ENCODE peak calls at places on chromosomes 2 and 18, in seven cellular contexts. D, P, J, V, R, F and L are unnamed samples. For H3K4me1, the result is how much of the 10 kb centered on the place peaks cover.

GRCh38 chr2:86499326-86499725 is 58.2 kb downstream of the KDM3A start:
- DNase-seq in R (no peak), D (no peak), P (no peak), V (no peak), J (no peak), F (no peak), L (no peak)

GRCh38 chr2:73297151-73297559 is 3.8 kb upstream of the EGR4 start:
- DNase-seq in F (no peak), V (no peak), J (no peak), P (no peak), R (no peak), D (no peak), L (no peak)

GRCh38 chr2:148132400-148132799 is 111.5 kb downstream of the MBD5 start:
- DNase-seq in V (no peak), D (no peak), R (no peak), P (no peak), F (no peak), J (no peak), L (no peak)

GRCh38 chr18:9380571-9381390 is 46.2 kb downstream of the TWSG1 start:
- DNase-seq in P (no peak), F (no peak), J (no peak), V (no peak), D (no peak), R (no peak), L (no peak)

GRCh38 chr2:101638817-101639605 is 58.5 kb upstream of the MAP4K4 start:
- DNase-seq in R (no peak), P (no peak), F (no peak), D (no peak), J (no peak), V (no peak), L (no peak)

GRCh38 chr18:43919565-43919964 is 642.3 kb upstream of the SYT4 start:
- DNase-seq in J (no peak), D (no peak), V (no peak), F (no peak), P (no peak), R (no peak), L (no peak)

GRCh38 chr18:64765908-64766307 is 617.0 kb upstream of the LINC00305 start:
- DNase-seq in D (no peak), R (no peak), V (no peak), P (no peak), F (no peak), J (no peak), L (no peak)

GRCh38 chr2:31205613-31206012 is 11.7 kb downstream of the CAPN14 start:
- DNase-seq in V (no peak), D (no peak), R (no peak), J (no peak), P (no peak), F (no peak), L (no peak)

GRCh38 chr2:39178756-39179155 is 57.9 kb upstream of the SOS1 start:
- DNase-seq in J (no peak), F (no peak), P (no peak), D (no peak), R (no peak), V (no peak), L (no peak)

GRCh38 chr2:173134703-173135102 is 59.1 kb downstream of the MAP3K20 start:
- DNase-seq in D (no peak), R (no peak), P (no peak), V (no peak), J (no peak), F (no peak), L (no peak)

GRCh38 chr2:72237549-72237948 is 89.9 kb upstream of the CYP26B1 start:
- DNase-seq in F (no peak), J (no peak), D (no peak), P (no peak), V (no peak), R (no peak), L (no peak)

GRCh38 chr2:70084973-70085710 is 2.1 kb upstream of the PCBP1 start:
- DNase-seq in P (no peak), R (no peak), J (peak), F (no peak), D (peak), V (no peak), L (peak)

GRCh38 chr2:208541982-208542464 is 135.4 kb downstream of the PTH2R start:
- DNase-seq in R (no peak), V (no peak), D (no peak), F (no peak), P (no peak), J (no peak), L (no peak)

GRCh38 chr18:21123290-21123926 is 11.8 kb upstream of the ROCK1 start:
- DNase-seq in P (no peak), R (no peak), J (no peak), V (no peak), D (no peak), F (no peak), L (no peak)

DNA sequence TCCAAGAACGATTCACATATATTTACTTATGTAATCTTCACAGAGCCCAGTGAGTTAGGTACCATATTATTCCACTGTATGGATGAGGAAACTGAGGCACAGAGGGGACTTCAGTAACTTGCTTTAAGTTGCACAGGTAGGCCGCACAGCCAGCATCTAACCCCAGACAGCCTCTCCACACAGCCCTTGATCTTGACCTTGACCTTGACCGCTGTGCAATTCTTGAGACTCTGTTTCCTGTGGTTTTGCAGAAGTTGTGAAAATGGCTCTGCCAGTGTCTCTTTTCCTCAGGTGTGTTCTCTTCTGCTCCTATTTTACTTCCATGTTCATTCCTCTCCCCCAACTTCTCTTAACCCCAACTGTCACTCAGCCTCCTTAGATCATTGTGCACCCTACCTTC is 206.5 kb downstream of the SOX11 start:
- DNase-seq in V (no peak), R (peak), J (no peak), P (no peak), D (no peak), F (no peak), L (no peak)
- H3K4me1 ChIP-seq in V (under half), R (under half), J (under half), P (under half), D (under half), F (under half), L (under half)

GRCh38 chr2:43239981-43240761 is 13.8 kb upstream of the ZFP36L2 start:
- DNase-seq in R (no peak), P (no peak), V (peak), J (no peak), D (no peak), F (no peak), L (no peak)
- TF ChIP-seq POLR2A in R (no peak), P (no peak), V (no peak), J (no peak), D (no peak), F (no peak), L (no peak)

GRCh38 chr2:196172976-196173375 is 1.6 kb upstream of the STK17B start:
- DNase-seq in F (no peak), D (no peak), P (no peak), J (no peak), V (no peak), R (no peak), L (no peak)

GRCh38 chr2:196174424-196174823 is 3.0 kb upstream of the STK17B start:
- DNase-seq in F (no peak), P (no peak), V (no peak), R (no peak), J (no peak), D (no peak), L (no peak)

GRCh38 chr2:196176142-196176738 is 4.9 kb upstream of the STK17B start:
- DNase-seq in D (no peak), V (no peak), J (no peak), P (no peak), R (no peak), F (no peak), L (peak)

GRCh38 chr2:196173505-196173904 is 2.1 kb upstream of the STK17B start:
- DNase-seq in D (no peak), F (no peak), J (no peak), P (no peak), V (no peak), R (no peak), L (no peak)

GRCh38 chr2:196177124-196177523 is 5.7 kb upstream of the STK17B start:
- DNase-seq in R (no peak), P (no peak), D (no peak), F (no peak), J (no peak), V (no peak), L (no peak)
- H3K27ac ChIP-seq in R (no peak), P (no peak), D (no peak), F (no peak), J (no peak), V (no peak), L (no peak)

GRCh38 chr2:37653805-37654378 is 17.6 kb downstream of the CDC42EP3 start:
- DNase-seq in F (no peak), P (no peak), R (no peak), D (no peak), V (no peak), J (peak), L (peak)

GRCh38 chr2:37654932-37655331 is 16.5 kb downstream of the CDC42EP3 start:
- DNase-seq in D (no peak), V (no peak), P (no peak), J (no peak), R (no peak), F (no peak), L (no peak)

GRCh38 chr2:37654419-37654818 is 17.0 kb downstream of the CDC42EP3 start:
- DNase-seq in P (no peak), R (no peak), J (no peak), V (no peak), D (no peak), F (no peak), L (no peak)

GRCh38 chr2:37652199-37652640 is 19.2 kb downstream of the CDC42EP3 start:
- DNase-seq in V (peak), D (no peak), J (no peak), P (no peak), F (no peak), R (no peak), L (no peak)

DNA sequence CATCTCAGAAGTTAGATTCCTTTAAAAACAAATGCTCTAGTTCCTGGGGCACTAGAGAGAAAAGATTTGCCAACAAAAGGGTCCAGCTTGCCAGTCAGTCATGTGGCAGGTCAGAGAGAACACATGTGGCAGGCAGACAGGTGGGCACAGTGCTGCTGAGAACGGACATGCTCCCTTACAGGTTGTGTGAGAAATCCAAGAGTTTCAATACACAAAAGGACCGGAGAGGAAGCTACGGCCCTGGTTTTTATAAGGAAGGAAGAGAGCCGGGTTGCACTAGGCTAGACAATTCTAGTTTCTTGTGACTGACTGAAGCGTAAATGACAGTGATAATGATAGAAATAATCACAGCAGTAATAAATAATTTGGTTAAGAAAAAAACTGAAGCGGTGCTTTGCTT is 18.3 kb downstream of the CDC42EP3 start:
- DNase-seq in R (no peak), J (no peak), V (no peak), F (no peak), P (no peak), D (no peak), L (no peak)
- H3K4me1 ChIP-seq in R (half or more), J (under half), V (half or more), F (half or more), P (half or more), D (under half), L (under half)

GRCh38 chr18:666628-667027 is 9.2 kb downstream of the TYMS start:
- DNase-seq in D (no peak), R (no peak), J (no peak), V (no peak), P (no peak), F (no peak), L (no peak)
- TF ChIP-seq POLR2A in D (no peak), R (no peak), J (no peak), V (no peak), P (no peak), F (no peak), L (no peak)

GRCh38 chr2:190841707-190842505 is 38.7 kb upstream of the GLS start:
- DNase-seq in F (no peak), J (no peak), D (no peak), P (no peak), R (no peak), V (peak), L (no peak)
- H3K27ac ChIP-seq in F (no peak), J (no peak), D (no peak), P (no peak), R (no peak), V (peak), L (no peak)

DNA sequence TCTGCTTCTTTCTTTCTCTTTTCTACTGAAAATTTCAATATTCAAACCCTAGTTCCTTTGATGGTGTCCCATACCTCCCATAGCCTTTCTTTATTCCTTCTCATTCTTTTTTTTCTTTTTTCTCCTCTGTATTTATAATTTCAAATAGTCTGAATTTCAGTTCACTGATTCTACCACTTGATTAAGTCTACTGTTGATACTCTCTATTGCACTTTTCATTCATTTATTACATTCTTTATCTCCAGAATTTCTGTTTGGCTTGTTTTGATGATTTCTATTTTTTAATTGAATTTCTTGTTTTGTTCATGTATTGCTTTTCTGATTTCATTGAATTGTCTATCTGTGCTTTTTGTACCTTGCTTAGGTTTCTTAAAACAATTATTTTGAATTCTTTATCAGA is 111.9 kb upstream of the VRK2 start:
- DNase-seq in P (no peak), D (no peak), R (no peak), F (no peak), J (no peak), V (no peak), L (no peak)
- H3K4me1 ChIP-seq in P (under half), D (under half), R (under half), F (under half), J (under half), V (under half), L (under half)